ENCODE peak calls at places on chromosomes 5 and 9, in eight cellular contexts. One of them, this sample, is unnamed.

GRCh38 chr5:112697301-112697700 is 40.4 kb upstream of the APC start:
- DNase-seq in germinal center: no peak
- DNase-seq in RPMI8226: no peak
- DNase-seq in skeletal muscle cell: no peak
- DNase-seq in hippocampal formation: no peak
- DNase-seq in CMK: no peak
- DNase-seq in iris pigment epithelial cell: no peak
- DNase-seq in GM23248: no peak
- DNase-seq in this sample: no peak

GRCh38 chr9:14203366-14204056 is 110.4 kb downstream of the NFIB start:
- DNase-seq in hippocampal formation: peak; percentile 26
- DNase-seq in skeletal muscle cell: no peak
- DNase-seq in CMK: no peak
- DNase-seq in GM23248: peak; percentile 37
- DNase-seq in RPMI8226: no peak
- DNase-seq in germinal center: no peak
- DNase-seq in iris pigment epithelial cell: no peak
- DNase-seq in this sample: no peak

GRCh38 chr5:68725905-68726683 is 367.7 kb upstream of the SLC30A5 start:
- DNase-seq in CMK: no peak
- DNase-seq in hippocampal formation: no peak
- DNase-seq in skeletal muscle cell: no peak
- DNase-seq in GM23248: no peak
- DNase-seq in RPMI8226: no peak
- DNase-seq in germinal center: no peak
- DNase-seq in iris pigment epithelial cell: no peak
- DNase-seq in this sample: peak; percentile 45

GRCh38 chr9:121820286-121821005 is 169.0 kb downstream of the DAB2IP start:
- DNase-seq in hippocampal formation: no peak
- DNase-seq in germinal center: no peak
- DNase-seq in RPMI8226: no peak
- DNase-seq in GM23248: no peak
- DNase-seq in CMK: no peak
- DNase-seq in iris pigment epithelial cell: no peak
- DNase-seq in skeletal muscle cell: no peak
- DNase-seq in this sample: no peak

GRCh38 chr9:107474124-107474523 is 15.4 kb downstream of the KLF4 start:
- DNase-seq in skeletal muscle cell: no peak
- DNase-seq in germinal center: no peak
- DNase-seq in iris pigment epithelial cell: no peak
- DNase-seq in GM23248: no peak
- DNase-seq in CMK: no peak
- DNase-seq in hippocampal formation: no peak
- DNase-seq in RPMI8226: no peak
- DNase-seq in this sample: no peak

GRCh38 chr5:147963948-147964693 is 57.8 kb upstream of the C5orf46 start:
- DNase-seq in CMK: no peak
- DNase-seq in iris pigment epithelial cell: no peak
- DNase-seq in skeletal muscle cell: no peak
- DNase-seq in germinal center: no peak
- DNase-seq in RPMI8226: no peak
- DNase-seq in hippocampal formation: no peak
- DNase-seq in GM23248: no peak
- DNase-seq in this sample: no peak

GRCh38 chr5:55817030-55817429 is 34.1 kb upstream of the IL31RA start:
- DNase-seq in RPMI8226: no peak
- DNase-seq in iris pigment epithelial cell: peak; percentile 36
- DNase-seq in hippocampal formation: no peak
- DNase-seq in CMK: no peak
- DNase-seq in GM23248: no peak
- DNase-seq in skeletal muscle cell: no peak
- DNase-seq in germinal center: no peak
- DNase-seq in this sample: no peak

GRCh38 chr5:72565519-72566289 is 58.5 kb upstream of the ZNF366 start:
- DNase-seq in skeletal muscle cell: no peak
- DNase-seq in germinal center: no peak
- DNase-seq in CMK: no peak
- DNase-seq in hippocampal formation: no peak
- DNase-seq in iris pigment epithelial cell: no peak
- DNase-seq in RPMI8226: no peak
- DNase-seq in GM23248: no peak
- DNase-seq in this sample: no peak

GRCh38 chr5:87243161-87243877 is 24.4 kb upstream of the RASA1 start:
- DNase-seq in hippocampal formation: no peak
- DNase-seq in CMK: no peak
- DNase-seq in germinal center: no peak
- DNase-seq in RPMI8226: no peak
- DNase-seq in GM23248: peak; percentile 91
- DNase-seq in skeletal muscle cell: peak; percentile 73
- DNase-seq in iris pigment epithelial cell: peak; percentile 90
- DNase-seq in this sample: no peak

GRCh38 chr5:127358274-127358673 is 67.7 kb downstream of the MEGF10 start:
- DNase-seq in iris pigment epithelial cell: peak; percentile 37
- DNase-seq in skeletal muscle cell: peak; percentile 45
- DNase-seq in germinal center: no peak
- DNase-seq in RPMI8226: no peak
- DNase-seq in CMK: no peak
- DNase-seq in hippocampal formation: no peak
- DNase-seq in GM23248: peak; percentile 70
- DNase-seq in this sample: no peak

GRCh38 chr9:926976-927375 is 49.5 kb upstream of the DMRT3 start:
- DNase-seq in germinal center: no peak
- DNase-seq in skeletal muscle cell: no peak
- DNase-seq in iris pigment epithelial cell: no peak
- DNase-seq in RPMI8226: no peak
- DNase-seq in GM23248: no peak
- DNase-seq in hippocampal formation: no peak
- DNase-seq in CMK: no peak
- DNase-seq in this sample: peak; percentile 79